ENCODE peak calls at places on chromosomes 12 and 14, in five cellular contexts. W is lung, J is lower lobe of right lung, O is RWPE1, F is GM20000. P is an unnamed sample.

GRCh38 chr12:62817556-62818271 is 117.2 kb downstream of the PPM1H start:
- DNase-seq in W (no peak), J (no peak), O (no peak), F (no peak), P (no peak)

GRCh38 chr12:22978962-22979361 is 354.0 kb downstream of the ETNK1 start:
- DNase-seq in W (no peak), J (no peak), O (peak; percentile 93), F (no peak), P (no peak)

GRCh38 chr14:50875359-50876090 is 3.7 kb downstream of the ABHD12B start:
- DNase-seq in W (no peak), J (no peak), O (no peak), F (peak; percentile 88), P (peak; percentile 93)

GRCh38 chr12:25155031-25155576 is 39.9 kb downstream of the DNAI7 start:
- DNase-seq in W (no peak), J (no peak), O (peak; percentile 51), F (peak; percentile 48), P (no peak)

GRCh38 chr12:93591137-93591868 is 18.8 kb downstream of the SOCS2 start:
- DNase-seq in W (peak; percentile 72), J (peak; percentile 88), O (peak; percentile 55), F (peak; percentile 41), P (peak; percentile 50)

GRCh38 chr14:51449666-51450061 is 202.0 kb upstream of the FRMD6 start:
- DNase-seq in W (no peak), J (no peak), O (no peak), F (no peak), P (no peak)

GRCh38 chr14:103149847-103150246 is 26.6 kb downstream of the TNFAIP2 start:
- DNase-seq in W (no peak), J (no peak), O (no peak), F (no peak), P (no peak)

GRCh38 chr12:129994634-129995033 is 90.8 kb upstream of the TMEM132D start:
- DNase-seq in W (no peak), J (no peak), O (no peak), F (no peak), P (no peak)

GRCh38 chr12:132023658-132024057 is 73.9 kb downstream of the EP400 start:
- DNase-seq in W (no peak), J (no peak), O (no peak), F (no peak), P (no peak)

GRCh38 chr12:10896854-10897253 is 12.5 kb downstream of the TAS2R13 start:
- DNase-seq in W (no peak), J (no peak), O (no peak), F (no peak), P (no peak)

GRCh38 chr12:10900530-10900929 is 8.8 kb downstream of the TAS2R13 start:
- DNase-seq in W (no peak), J (no peak), O (no peak), F (no peak), P (no peak)

GRCh38 chr12:10904686-10905085 is 4.7 kb downstream of the TAS2R13 start:
- DNase-seq in W (no peak), J (no peak), O (no peak), F (no peak), P (no peak)

GRCh38 chr12:10900972-10901371 is 8.4 kb downstream of the TAS2R13 start:
- DNase-seq in W (no peak), J (no peak), O (no peak), F (no peak), P (no peak)

DNA sequence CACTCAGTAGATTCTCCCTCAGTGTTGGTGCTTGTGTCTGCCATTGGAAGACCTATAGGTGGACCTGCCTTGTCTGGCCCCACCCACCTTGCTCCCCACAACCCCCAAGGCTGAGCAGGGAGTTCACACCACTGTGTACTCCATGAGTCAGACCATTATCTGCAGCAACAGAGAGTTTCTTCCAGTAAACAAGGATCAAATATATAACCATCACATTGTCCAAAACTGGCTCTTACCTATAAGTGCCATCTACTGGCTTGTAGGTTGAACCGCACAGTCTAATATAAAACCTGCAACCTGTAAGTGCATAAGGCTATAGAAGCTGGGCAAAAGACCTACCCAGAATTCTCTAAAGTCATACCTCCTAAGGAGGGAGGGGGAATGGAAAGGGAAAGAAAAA is 7.9 kb downstream of the TAS2R13 start:
- DNase-seq in W (no peak), J (no peak), O (no peak), F (no peak), P (no peak)
- TF ChIP-seq CTCF in W (no peak), J (no peak), O (no peak), F (no peak), P (no peak)

GRCh38 chr12:67220065-67220464 is 49.1 kb upstream of the CAND1 start:
- DNase-seq in W (no peak), J (no peak), O (peak; percentile 19), F (no peak), P (no peak)
- TF ChIP-seq CTCF in W (no peak), J (no peak), O (no peak), F (no peak), P (no peak)

DNA sequence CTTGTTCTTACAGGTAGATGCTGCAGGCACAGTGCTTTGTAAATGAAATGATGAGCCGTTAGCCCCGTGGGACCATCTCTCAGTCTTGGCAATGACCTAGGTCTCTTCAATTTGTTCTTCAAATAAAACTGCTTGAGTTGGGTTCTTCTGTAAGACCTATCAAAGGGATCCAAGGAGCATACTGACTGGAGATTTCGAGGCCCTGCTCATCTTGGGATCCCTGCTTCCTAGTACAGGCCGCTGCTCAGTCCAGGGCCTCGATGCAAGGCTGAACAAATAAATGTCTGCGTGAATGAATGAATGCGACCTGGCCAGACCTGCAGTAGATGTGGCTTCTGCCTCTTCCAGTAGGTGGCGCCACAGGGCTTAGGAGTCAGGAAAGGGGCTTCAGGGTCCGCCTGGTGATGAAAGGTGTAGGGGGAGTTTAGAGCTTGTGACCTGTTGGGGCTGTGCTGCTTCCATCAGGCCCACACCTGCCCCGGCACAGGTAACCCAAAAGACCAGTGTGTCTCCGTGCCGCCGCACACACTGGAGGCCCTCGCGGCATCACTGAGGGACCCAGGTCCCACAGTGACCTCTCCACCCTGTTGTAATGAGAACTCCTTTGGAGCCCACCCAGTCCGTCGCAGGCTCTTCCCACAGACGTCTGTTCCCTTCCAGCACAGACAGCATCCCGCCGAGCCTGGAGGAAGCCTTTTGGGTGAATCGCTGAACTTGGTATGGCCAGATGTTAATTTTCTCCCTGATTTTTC is 4.4 kb downstream of the CACNA1C start:
- DNase-seq in W (no peak), J (peak; percentile 57), O (no peak), F (peak; percentile 55), P (peak; percentile 77)
- TF ChIP-seq CTCF in W (peak; percentile 27), J (peak; percentile 71), O (peak; percentile 23), F (peak; percentile 44), P (peak; percentile 76)

DNA sequence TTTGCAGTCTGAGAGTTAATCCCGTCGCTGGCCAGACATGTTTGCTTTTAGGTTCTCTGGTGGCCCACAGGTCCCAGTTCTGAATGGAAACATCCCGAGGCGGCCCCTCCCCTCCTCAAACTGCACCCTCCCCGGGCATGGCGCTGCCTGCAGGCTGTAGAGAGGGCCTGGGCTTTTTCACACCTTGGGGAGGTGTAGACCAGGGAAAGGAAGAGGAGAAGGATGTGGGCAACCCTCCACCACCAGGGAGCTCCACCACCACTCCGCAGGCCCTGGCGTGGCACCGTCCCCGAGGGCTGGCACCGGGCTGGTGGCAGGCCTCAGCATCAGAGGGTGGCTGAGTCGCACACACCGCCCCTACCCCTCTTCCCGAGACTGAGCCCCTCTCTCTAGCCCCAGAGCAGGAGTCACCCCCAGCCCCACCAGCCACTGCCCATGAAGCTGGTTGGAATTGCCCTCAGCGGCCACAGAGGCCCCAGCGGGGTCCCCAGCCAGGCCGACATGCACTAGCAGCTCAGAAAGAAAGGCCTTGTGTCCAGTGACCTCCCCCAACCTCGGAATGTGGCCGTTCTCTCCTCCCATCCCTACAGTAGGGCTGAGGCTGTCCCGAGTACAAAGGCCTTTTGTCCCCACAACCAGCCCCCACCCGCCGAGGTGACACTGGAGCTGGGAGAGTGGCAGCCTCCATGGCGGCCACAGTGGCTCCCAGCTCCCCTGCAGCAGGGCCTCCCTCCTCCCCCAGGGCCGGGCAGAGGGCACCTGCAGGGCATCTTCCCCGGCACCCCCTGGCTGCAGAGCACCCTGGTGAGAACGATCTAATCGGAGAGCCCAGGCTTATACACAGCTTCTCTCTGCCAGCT is 23.5 kb upstream of the INF2 start:
- DNase-seq in W (no peak), J (no peak), O (no peak), F (no peak), P (peak; percentile 63)
- TF ChIP-seq CTCF in W (peak; percentile 26), J (peak; percentile 47), O (no peak), F (no peak), P (peak; percentile 52)

GRCh38 chr12:7434670-7435069 is 9.3 kb downstream of the CD163L1 start:
- DNase-seq in W (no peak), J (no peak), O (no peak), F (no peak), P (no peak)

GRCh38 chr12:7444537-7444936 is 584 bp upstream of the CD163L1 start:
- DNase-seq in W (no peak), J (no peak), O (no peak), F (no peak), P (no peak)

GRCh38 chr12:7444076-7444475 is at the start of gene CD163L1:
- DNase-seq in W (no peak), J (no peak), O (no peak), F (no peak), P (no peak)

GRCh38 chr12:7441216-7441615 is 2.7 kb downstream of the CD163L1 start:
- DNase-seq in W (no peak), J (no peak), O (no peak), F (no peak), P (no peak)

GRCh38 chr12:7439579-7440505 is 4.1 kb downstream of the CD163L1 start:
- DNase-seq in W (peak; percentile 51), J (peak; percentile 61), O (peak; percentile 18), F (peak; percentile 15), P (peak; percentile 55)
- TF ChIP-seq CTCF in W (no peak), J (no peak), O (no peak), F (no peak), P (no peak)

GRCh38 chr14:94041551-94042346 is 15.6 kb downstream of the OTUB2 start:
- DNase-seq in W (peak; percentile 51), J (peak; percentile 72), O (no peak), F (no peak), P (no peak)
- TF ChIP-seq CTCF in W (no peak), J (no peak), O (no peak), F (no peak), P (no peak)

GRCh38 chr14:63205850-63206249 is 1.6 kb downstream of the RHOJ start:
- DNase-seq in W (no peak), J (no peak), O (no peak), F (no peak), P (no peak)

GRCh38 chr14:63204407-63205280 is at the start of gene RHOJ:
- DNase-seq in W (no peak), J (no peak), O (no peak), F (no peak), P (no peak)

GRCh38 chr14:63205281-63205575 is 985 bp downstream of the RHOJ start:
- DNase-seq in W (no peak), J (no peak), O (no peak), F (no peak), P (no peak)

GRCh38 chr14:63203015-63203414 is 1.2 kb upstream of the RHOJ start:
- DNase-seq in W (no peak), J (no peak), O (no peak), F (no peak), P (no peak)

GRCh38 chr14:63203618-63204406 is 431 bp upstream of the RHOJ start:
- DNase-seq in W (peak; percentile 71), J (peak; percentile 51), O (peak; percentile 29), F (no peak), P (no peak)
- TF ChIP-seq CTCF in W (no peak), J (peak; percentile 31), O (no peak), F (no peak), P (no peak)

GRCh38 chr14:69107407-69108003 is 45.4 kb downstream of the DCAF5 start:
- DNase-seq in W (peak; percentile 49), J (no peak), O (peak; percentile 71), F (peak; percentile 25), P (peak; percentile 46)
- TF ChIP-seq CTCF in W (peak; percentile 64), J (peak; percentile 75), O (peak; percentile 73), F (peak; percentile 29), P (peak; percentile 67)

GRCh38 chr14:89214221-89214965 is 202.6 kb downstream of the FOXN3 start:
- DNase-seq in W (peak; percentile 91), J (peak; percentile 91), O (peak; percentile 16), F (no peak), P (no peak)
- TF ChIP-seq CTCF in W (no peak), J (peak; percentile 42), O (no peak), F (no peak), P (no peak)

P was measured in activated CD8-positive, alpha-beta T cell treated with anti-CD3 and anti-CD28 coated beads for 36 hours.